ENCODE peak calls at places on chromosomes 11 and 22, in five cellular contexts. S, Y, K, G and N are unnamed samples. For H3K4me1, the result is how much of the 10 kb centered on the place peaks cover.

GRCh38 chr11:119756169-119756568 is 27.2 kb upstream of the NECTIN1 start:
- DNase-seq in S (no peak), Y (no peak), K (no peak), G (no peak), N (no peak)

GRCh38 chr11:123351375-123351774 is 78.7 kb upstream of the GRAMD1B start:
- DNase-seq in S (no peak), Y (no peak), K (no peak), G (peak), N (no peak)

GRCh38 chr11:120473486-120473885 is 38.1 kb upstream of the GRIK4 start:
- DNase-seq in S (no peak), Y (no peak), K (no peak), G (no peak), N (no peak)

GRCh38 chr22:31347251-31348008 is 1.3 kb upstream of the PATZ1 start:
- DNase-seq in S (peak), Y (peak), K (peak), G (peak), N (peak)

GRCh38 chr11:23079382-23079813 is 219.1 kb upstream of the CCDC179 start:
- DNase-seq in S (no peak), Y (no peak), K (no peak), G (no peak), N (no peak)

GRCh38 chr11:12359761-12360160 is 17.6 kb upstream of the PARVA start:
- DNase-seq in S (no peak), Y (no peak), K (no peak), G (no peak), N (no peak)

GRCh38 chr11:109423114-109423859 is 1.3 kb downstream of the C11orf87 start:
- DNase-seq in S (no peak), Y (no peak), K (peak), G (peak), N (no peak)

GRCh38 chr22:27217154-27217553 is 559.8 kb downstream of the MIAT start:
- DNase-seq in S (no peak), Y (no peak), K (no peak), G (no peak), N (no peak)

GRCh38 chr11:7449841-7450214 is 35.5 kb upstream of the OLFML1 start:
- DNase-seq in S (no peak), Y (no peak), K (no peak), G (no peak), N (no peak)

GRCh38 chr11:12817681-12818332 is 143.6 kb downstream of the TEAD1 start:
- DNase-seq in S (no peak), Y (no peak), K (no peak), G (no peak), N (no peak)

GRCh38 chr11:101126551-101127347 is 2.9 kb downstream of the PGR start:
- DNase-seq in S (no peak), Y (no peak), K (peak), G (peak), N (peak)

GRCh38 chr11:70928854-70929598 is 323.4 kb downstream of the SHANK2 start:
- DNase-seq in S (no peak), Y (no peak), K (peak), G (peak), N (no peak)

GRCh38 chr11:112784323-112785073 is 176.7 kb upstream of the NCAM1 start:
- DNase-seq in S (no peak), Y (peak), K (peak), G (peak), N (peak)

GRCh38 chr22:27472975-27473374 is 328.6 kb downstream of the MN1 start:
- DNase-seq in S (no peak), Y (no peak), K (no peak), G (no peak), N (no peak)

GRCh38 chr11:128916646-128917045 is 25.5 kb downstream of the KCNJ5 start:
- DNase-seq in S (no peak), Y (no peak), K (no peak), G (no peak), N (no peak)

GRCh38 chr11:34840736-34841386 is 75.3 kb downstream of the APIP start:
- DNase-seq in S (peak), Y (peak), K (no peak), G (peak), N (no peak)

GRCh38 chr11:96098511-96099241 is 174.8 kb upstream of the MTMR2 start:
- DNase-seq in S (no peak), Y (no peak), K (no peak), G (no peak), N (no peak)

GRCh38 chr22:46752286-46752685 is 10.2 kb upstream of the TBC1D22A start:
- DNase-seq in S (no peak), Y (no peak), K (no peak), G (no peak), N (no peak)

GRCh38 chr11:66855574-66856495 is 1.0 kb upstream of the LRFN4 start:
- DNase-seq in S (peak), Y (peak), K (peak), G (peak), N (peak)

GRCh38 chr11:38392176-38392575 is 1794.1 kb upstream of the RAG2 start:
- DNase-seq in S (no peak), Y (no peak), K (no peak), G (no peak), N (no peak)

GRCh38 chr11:72483412-72484186 is 49.3 kb upstream of the CLPB start:
- DNase-seq in S (no peak), Y (no peak), K (no peak), G (no peak), N (no peak)

GRCh38 chr11:120034881-120035620 is 102.9 kb downstream of the TRIM29 start:
- DNase-seq in S (no peak), Y (no peak), K (no peak), G (peak), N (no peak)

GRCh38 chr11:20235164-20235563 is 74.9 kb upstream of the DBX1 start:
- DNase-seq in S (no peak), Y (no peak), K (no peak), G (no peak), N (no peak)

GRCh38 chr11:71286701-71287643 is 34.6 kb upstream of the SHANK2 start:
- DNase-seq in S (peak), Y (peak), K (no peak), G (peak), N (no peak)

GRCh38 chr11:107576497-107577086 is 11.1 kb upstream of the ALKBH8 start:
- DNase-seq in S (peak), Y (peak), K (peak), G (peak), N (peak)

GRCh38 chr22:20243545-20244249 is 24.4 kb downstream of the RTN4R start:
- DNase-seq in S (peak), Y (peak), K (no peak), G (peak), N (peak)

GRCh38 chr11:44886765-44887164 is 63.9 kb downstream of the TP53I11 start:
- DNase-seq in S (no peak), Y (no peak), K (no peak), G (no peak), N (no peak)

GRCh38 chr11:102157219-102157618 is 47.0 kb downstream of the YAP1 start:
- DNase-seq in S (peak), Y (peak), K (peak), G (no peak), N (peak)

GRCh38 chr11:68328374-68329091 is 16.1 kb downstream of the LRP5 start:
- DNase-seq in S (peak), Y (peak), K (no peak), G (peak), N (peak)
- H3K4me1 ChIP-seq in S (half or more), Y (half or more), K (under half), G (under half), N (under half)

GRCh38 chr22:42646569-42647525 is 2.3 kb downstream of the CYB5R3 start:
- DNase-seq in S (peak), Y (peak), K (peak), G (no peak), N (peak)
- H3K4me1 ChIP-seq in S (half or more), Y (half or more), K (half or more), G (under half), N (half or more)

GRCh38 chr11:1762537-1763302 is 1.0 kb downstream of the CTSD start:
- DNase-seq in S (peak), Y (peak), K (peak), G (no peak), N (peak)
- H3K4me1 ChIP-seq in S (half or more), Y (under half), K (half or more), G (under half), N (under half)

DNA sequence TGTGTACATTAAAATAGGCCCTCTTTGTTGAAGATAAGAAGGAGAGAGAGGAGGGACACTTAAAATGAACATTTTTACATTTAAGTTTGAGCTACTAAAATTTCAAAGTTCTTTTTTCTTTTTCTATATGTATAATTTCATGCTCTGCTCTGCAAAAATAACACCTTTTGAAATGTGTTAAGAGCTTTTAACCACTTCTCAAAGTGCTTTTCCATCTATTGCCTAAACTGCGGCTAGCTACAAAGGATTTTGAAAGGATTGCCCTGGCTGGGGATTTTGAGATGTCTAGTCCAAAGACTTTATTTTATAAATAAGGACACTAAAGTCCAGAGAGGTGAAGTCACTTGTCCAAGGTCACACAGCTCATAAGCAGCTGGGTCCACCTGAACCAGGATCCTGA is 138.5 kb downstream of the CCDC81 start:
- DNase-seq in S (no peak), Y (no peak), K (no peak), G (no peak), N (no peak)
- H3K4me1 ChIP-seq in S (under half), Y (under half), K (under half), G (under half), N (under half)